ENCODE peak calls at places on chromosomes 12 and 14, in four cellular contexts. One of them, this sample, is unnamed. For H3K4me1, the result is how much of the 10 kb centered on the place peaks cover.

GRCh38 chr14:26729851-26730250 is 132.0 kb upstream of the NOVA1 start:
- DNase-seq in lung: no peak
- DNase-seq in pancreas: no peak
- DNase-seq in IMR-90: no peak
- DNase-seq in this sample: no peak

GRCh38 chr14:74860899-74861733 is 14.8 kb downstream of the PROX2 start:
- DNase-seq in IMR-90: peak
- DNase-seq in pancreas: peak
- DNase-seq in lung: peak
- DNase-seq in this sample: peak

GRCh38 chr14:91067186-91067585 is 6.7 kb upstream of the RPS6KA5 start:
- DNase-seq in IMR-90: no peak
- DNase-seq in pancreas: no peak
- DNase-seq in lung: no peak
- DNase-seq in this sample: no peak

GRCh38 chr14:74655597-74656389 is 43.8 kb upstream of the LTBP2 start:
- DNase-seq in lung: no peak
- DNase-seq in pancreas: no peak
- DNase-seq in IMR-90: peak
- DNase-seq in this sample: no peak

GRCh38 chr12:95611676-95612309 is 60.5 kb upstream of the USP44 start:
- DNase-seq in pancreas: peak
- DNase-seq in IMR-90: peak
- DNase-seq in lung: no peak
- DNase-seq in this sample: no peak

GRCh38 chr14:51525705-51526104 is 126.0 kb upstream of the FRMD6 start:
- DNase-seq in IMR-90: no peak
- DNase-seq in pancreas: no peak
- DNase-seq in lung: no peak
- DNase-seq in this sample: no peak

GRCh38 chr14:88835661-88836060 is 11.2 kb downstream of the TTC8 start:
- DNase-seq in pancreas: no peak
- DNase-seq in lung: no peak
- DNase-seq in IMR-90: peak
- DNase-seq in this sample: no peak

GRCh38 chr12:24574538-24574937 is 374.4 kb downstream of the BCAT1 start:
- DNase-seq in lung: no peak
- DNase-seq in pancreas: no peak
- DNase-seq in IMR-90: no peak
- DNase-seq in this sample: no peak

GRCh38 chr12:132907216-132907615 is 19.8 kb upstream of the CHFR start:
- DNase-seq in IMR-90: no peak
- DNase-seq in pancreas: no peak
- DNase-seq in lung: no peak
- DNase-seq in this sample: no peak

GRCh38 chr14:52998376-52999010 is 47.6 kb upstream of the FERMT2 start:
- DNase-seq in lung: no peak
- DNase-seq in pancreas: no peak
- DNase-seq in IMR-90: peak
- DNase-seq in this sample: no peak

GRCh38 chr12:5945071-5946008 is at the start of gene ANO2:
- DNase-seq in lung: no peak
- DNase-seq in IMR-90: no peak
- DNase-seq in pancreas: no peak
- DNase-seq in this sample: no peak

GRCh38 chr12:113222730-113223531 is 1.7 kb downstream of the TPCN1 start:
- DNase-seq in lung: peak
- DNase-seq in IMR-90: peak
- DNase-seq in pancreas: peak
- DNase-seq in this sample: peak

GRCh38 chr12:20477691-20478090 is 109.4 kb downstream of the PDE3A start:
- DNase-seq in lung: no peak
- DNase-seq in pancreas: no peak
- DNase-seq in IMR-90: peak
- DNase-seq in this sample: no peak

GRCh38 chr12:114611145-114612018 is 72.6 kb downstream of the TBX3 start:
- DNase-seq in IMR-90: no peak
- DNase-seq in lung: no peak
- DNase-seq in pancreas: no peak
- DNase-seq in this sample: peak

GRCh38 chr14:77186911-77187648 is 5.5 kb downstream of the TMEM63C start:
- DNase-seq in lung: no peak
- DNase-seq in pancreas: peak
- DNase-seq in IMR-90: peak
- DNase-seq in this sample: no peak

GRCh38 chr14:95440496-95440895 is 76.0 kb downstream of the SYNE3 start:
- DNase-seq in IMR-90: peak
- DNase-seq in pancreas: no peak
- DNase-seq in lung: no peak
- DNase-seq in this sample: no peak
- H3K4me1 ChIP-seq in IMR-90: under half
- H3K4me1 ChIP-seq in pancreas: under half
- H3K4me1 ChIP-seq in lung: under half
- H3K4me1 ChIP-seq in this sample: under half

DNA sequence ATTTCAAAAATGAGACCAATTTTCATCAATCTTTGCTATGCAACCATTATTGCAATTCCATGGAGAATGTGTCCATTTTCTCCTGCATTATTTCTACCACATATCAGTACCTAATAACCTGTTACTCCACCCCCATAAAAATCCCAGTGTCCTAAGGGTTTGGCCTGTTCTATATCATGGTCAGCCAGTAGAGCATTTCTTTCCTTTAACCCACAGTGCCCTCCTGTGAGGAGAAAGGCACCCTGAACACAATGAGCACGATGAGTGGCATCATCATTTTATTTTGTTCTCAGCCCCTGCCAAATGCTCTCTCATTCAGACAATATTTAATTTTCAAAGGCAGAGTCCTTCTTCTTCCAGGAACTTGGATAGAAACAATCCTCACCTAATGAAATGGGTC is 11.6 kb upstream of the IFNG-AS1 start:
- DNase-seq in pancreas: no peak
- DNase-seq in lung: no peak
- DNase-seq in IMR-90: no peak
- DNase-seq in this sample: no peak
- TF ChIP-seq CTCF in pancreas: no peak
- TF ChIP-seq CTCF in lung: no peak
- TF ChIP-seq CTCF in IMR-90: no peak
- TF ChIP-seq CTCF in this sample: no peak

GRCh38 chr12:83276904-83277303 is 590.2 kb downstream of the TMTC2 start:
- DNase-seq in IMR-90: no peak
- DNase-seq in lung: no peak
- DNase-seq in pancreas: no peak
- DNase-seq in this sample: no peak
- H3K4me1 ChIP-seq in IMR-90: under half
- H3K4me1 ChIP-seq in lung: under half
- H3K4me1 ChIP-seq in pancreas: under half
- H3K4me1 ChIP-seq in this sample: under half

DNA sequence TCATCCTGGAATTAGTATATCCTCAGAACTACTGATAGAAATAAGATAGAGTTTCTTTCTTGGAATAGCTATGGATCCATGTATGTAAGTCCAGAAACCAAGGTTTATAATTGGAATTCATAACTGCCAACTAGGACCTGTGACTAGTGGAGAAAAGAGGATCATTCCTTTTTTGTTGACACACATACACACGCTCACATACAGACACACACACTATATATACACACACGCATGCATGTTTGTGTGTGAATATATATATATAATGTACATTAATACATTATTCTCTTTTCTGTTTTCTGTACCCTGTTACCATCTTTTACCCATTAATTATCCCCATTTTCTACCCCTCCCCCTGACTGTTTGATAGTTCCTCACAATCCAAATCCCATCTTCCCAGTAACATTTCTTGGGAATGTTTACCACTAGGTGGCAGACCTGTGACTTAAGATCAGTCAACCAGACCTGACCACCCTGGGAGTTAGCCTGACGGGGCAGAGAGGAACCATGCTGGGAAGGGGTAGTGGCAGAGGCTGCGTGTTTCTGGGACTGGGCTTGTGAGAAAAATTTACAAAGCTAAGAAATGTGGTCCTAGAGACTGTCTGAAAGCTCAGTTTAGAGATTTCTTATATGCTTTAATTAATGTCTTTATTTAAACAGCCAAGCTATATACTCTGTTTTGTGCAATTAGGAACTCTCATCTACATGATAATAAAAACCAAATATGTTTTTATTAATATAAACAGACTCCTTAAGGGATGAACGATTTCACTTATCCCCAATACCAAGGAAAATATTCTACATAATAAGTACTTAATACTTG is 308.0 kb downstream of the PPFIA2 start:
- DNase-seq in lung: peak
- DNase-seq in pancreas: no peak
- DNase-seq in IMR-90: peak
- DNase-seq in this sample: peak
- TF ChIP-seq CTCF in lung: peak
- TF ChIP-seq CTCF in pancreas: peak
- TF ChIP-seq CTCF in IMR-90: peak
- TF ChIP-seq CTCF in this sample: peak

DNA sequence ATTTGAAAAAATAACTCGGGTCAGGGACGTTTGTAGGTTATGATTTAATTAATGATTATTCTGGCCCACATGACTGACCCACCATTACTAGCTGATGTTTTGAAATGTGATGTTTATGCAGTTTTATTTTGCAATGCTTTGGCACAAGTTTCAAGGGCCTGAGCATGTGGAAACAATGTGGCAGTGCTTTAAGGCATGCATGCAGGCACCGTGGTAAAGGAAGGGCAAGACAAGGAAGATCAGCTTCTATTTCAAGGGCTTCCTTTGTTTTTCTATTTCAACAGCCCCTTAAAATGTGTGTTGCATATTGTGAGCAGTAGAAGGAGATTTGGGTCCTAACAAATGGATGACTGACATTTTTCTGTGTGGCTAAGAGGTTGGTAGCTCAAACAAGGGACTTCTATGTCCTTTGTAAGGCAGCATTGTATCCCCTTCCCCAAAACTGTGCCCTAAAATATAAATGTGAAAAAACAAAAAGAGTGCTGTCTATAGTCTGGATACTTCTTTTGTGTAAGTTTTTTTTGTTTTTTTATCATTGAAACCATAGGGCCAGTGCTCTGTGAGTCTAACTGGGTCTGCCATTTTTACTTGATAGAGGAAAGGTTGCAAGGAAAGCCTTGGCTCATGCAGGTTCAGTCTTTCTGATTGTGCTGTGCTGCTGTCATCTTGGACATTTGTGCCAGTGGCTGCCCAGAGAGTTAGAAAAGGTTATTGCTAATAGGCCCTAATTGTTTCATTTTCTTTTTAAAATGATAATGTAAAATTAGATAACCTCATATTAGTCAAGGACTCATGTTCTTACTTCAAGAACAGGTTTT is 103.5 kb downstream of the FGD4 start:
- DNase-seq in pancreas: no peak
- DNase-seq in IMR-90: peak
- DNase-seq in lung: peak
- DNase-seq in this sample: no peak
- H3K4me1 ChIP-seq in pancreas: half or more
- H3K4me1 ChIP-seq in IMR-90: under half
- H3K4me1 ChIP-seq in lung: under half
- H3K4me1 ChIP-seq in this sample: under half

GRCh38 chr14:106134901-106135300 is 608.5 kb downstream of the TMEM121 start:
- DNase-seq in lung: no peak
- DNase-seq in pancreas: no peak
- DNase-seq in IMR-90: no peak
- DNase-seq in this sample: no peak

GRCh38 chr14:106129274-106129673 is 602.9 kb downstream of the TMEM121 start:
- DNase-seq in pancreas: no peak
- DNase-seq in IMR-90: no peak
- DNase-seq in lung: no peak
- DNase-seq in this sample: no peak
- TF ChIP-seq CTCF in pancreas: no peak
- TF ChIP-seq CTCF in IMR-90: no peak
- TF ChIP-seq CTCF in lung: no peak
- TF ChIP-seq CTCF in this sample: no peak

GRCh38 chr12:642633-643477 is 20.4 kb downstream of the NINJ2 start:
- DNase-seq in pancreas: peak
- DNase-seq in IMR-90: peak
- DNase-seq in lung: peak
- DNase-seq in this sample: peak

GRCh38 chr12:636632-637031 is 26.6 kb downstream of the NINJ2 start:
- DNase-seq in lung: no peak
- DNase-seq in pancreas: no peak
- DNase-seq in IMR-90: no peak
- DNase-seq in this sample: no peak

GRCh38 chr12:639566-639965 is 23.7 kb downstream of the NINJ2 start:
- DNase-seq in IMR-90: no peak
- DNase-seq in lung: no peak
- DNase-seq in pancreas: no peak
- DNase-seq in this sample: no peak

GRCh38 chr12:638948-639557 is 24.2 kb downstream of the NINJ2 start:
- DNase-seq in IMR-90: no peak
- DNase-seq in lung: no peak
- DNase-seq in pancreas: no peak
- DNase-seq in this sample: no peak

DNA sequence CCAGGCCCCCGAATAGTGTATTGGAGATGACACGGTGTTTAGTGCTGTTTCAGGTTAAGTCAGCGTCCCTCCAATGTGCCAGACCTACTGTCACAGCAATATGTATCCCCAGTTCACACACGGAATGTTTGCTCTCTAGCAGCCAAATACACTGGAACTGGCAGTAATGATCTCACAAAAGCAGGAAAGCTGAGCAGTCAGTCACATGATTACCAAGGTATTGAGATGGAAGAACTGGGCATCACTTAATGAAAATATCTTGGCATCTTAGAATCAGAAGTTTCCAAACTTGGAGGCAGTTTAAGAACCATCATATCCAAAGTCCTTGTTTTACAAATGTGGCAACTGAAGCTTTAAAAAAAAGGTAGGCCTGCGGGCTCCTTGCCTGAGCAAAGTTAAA is 23.3 kb downstream of the NINJ2 start:
- DNase-seq in pancreas: no peak
- DNase-seq in lung: no peak
- DNase-seq in IMR-90: no peak
- DNase-seq in this sample: no peak
- H3K4me1 ChIP-seq in pancreas: under half
- H3K4me1 ChIP-seq in lung: under half
- H3K4me1 ChIP-seq in IMR-90: under half
- H3K4me1 ChIP-seq in this sample: under half

DNA sequence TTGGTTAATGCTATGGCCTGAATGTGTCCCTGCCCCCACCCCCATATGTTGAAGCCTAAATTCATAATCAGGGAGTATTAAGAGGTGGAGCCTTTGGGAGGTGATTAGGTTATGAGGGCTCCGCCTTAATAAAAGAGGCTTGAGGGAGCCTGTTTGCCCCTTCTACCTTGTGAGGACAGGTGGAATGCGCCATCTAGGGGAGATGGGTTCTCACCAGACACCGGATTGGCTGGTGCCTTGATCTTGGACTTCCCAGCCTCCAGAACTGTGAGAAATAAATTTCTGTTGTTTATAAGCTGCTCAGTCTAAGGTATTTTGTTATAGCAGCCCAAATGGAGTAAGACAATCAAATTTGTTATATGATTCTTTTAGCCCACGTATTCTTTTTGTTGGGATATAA is 148.3 kb downstream of the PTCSC3 start:
- DNase-seq in IMR-90: no peak
- DNase-seq in pancreas: no peak
- DNase-seq in lung: no peak
- DNase-seq in this sample: no peak
- TF ChIP-seq CTCF in IMR-90: no peak
- TF ChIP-seq CTCF in pancreas: no peak
- TF ChIP-seq CTCF in lung: no peak
- TF ChIP-seq CTCF in this sample: no peak

This sample was measured in colonic mucosa.